ENCODE peak calls at places on chromosome 15, in six cellular contexts. H is fibroblast of pulmonary artery, E is GM23338, A is endothelial cell, J is activated B cell treated with CpG ODN at 0.5 μM for 24 hours, N is AG04450. Q is an unnamed sample.

GRCh38 chr15:100569406-100569805 is 32.6 kb downstream of the LINS1 start:
- DNase-seq in H (no peak), E (no peak), A (no peak), J (no peak), N (peak; percentile 13), Q (no peak)

GRCh38 chr15:36527512-36528162 is 51.8 kb upstream of the CDIN1 start:
- DNase-seq in H (no peak), E (peak; percentile 39), A (no peak), J (no peak), N (no peak), Q (no peak)

GRCh38 chr15:73700041-73700842 is 16.1 kb downstream of the CD276 start:
- DNase-seq in H (peak; percentile 89), E (peak; percentile 90), A (peak; percentile 66), J (peak; percentile 38), N (peak; percentile 58), Q (peak; percentile 58)

GRCh38 chr15:78907577-78907976 is 34.9 kb downstream of the MORF4L1 start:
- DNase-seq in H (no peak), E (peak; percentile 90), A (peak; percentile 48), J (no peak), N (no peak), Q (no peak)

GRCh38 chr15:91357011-91357410 is 257.0 kb downstream of the SV2B start:
- DNase-seq in H (no peak), E (no peak), A (no peak), J (no peak), N (no peak), Q (no peak)

GRCh38 chr15:63698731-63699130 is 101.5 kb downstream of the FBXL22 start:
- DNase-seq in H (peak; percentile 7), E (no peak), A (no peak), J (no peak), N (no peak), Q (no peak)

GRCh38 chr15:34456658-34457057 is 19.1 kb upstream of the GOLGA8A start:
- DNase-seq in H (no peak), E (no peak), A (no peak), J (no peak), N (no peak), Q (no peak)

GRCh38 chr15:77497942-77498361 is 77.3 kb downstream of the HMG20A start:
- DNase-seq in H (peak; percentile 32), E (no peak), A (no peak), J (no peak), N (no peak), Q (no peak)

GRCh38 chr15:99764521-99764920 is 31.3 kb upstream of the LYSMD4 start:
- DNase-seq in H (no peak), E (no peak), A (no peak), J (no peak), N (no peak), Q (no peak)

GRCh38 chr15:90558182-90558581 is 28.5 kb downstream of the CRTC3 start:
- DNase-seq in H (no peak), E (no peak), A (no peak), J (no peak), N (no peak), Q (no peak)

GRCh38 chr15:81315452-81316203 is 8.3 kb downstream of the STARD5 start:
- DNase-seq in H (no peak), E (no peak), A (no peak), J (no peak), N (no peak), Q (peak; percentile 53)

GRCh38 chr15:59353994-59354951 is 18.4 kb downstream of the MYO1E start:
- DNase-seq in H (no peak), E (peak; percentile 94), A (no peak), J (no peak), N (no peak), Q (no peak)

GRCh38 chr15:32682569-32682968 is 35.2 kb upstream of the GREM1 start:
- DNase-seq in H (peak; percentile 96), E (no peak), A (no peak), J (no peak), N (peak; percentile 82), Q (no peak)

GRCh38 chr15:60373745-60374144 is 24.0 kb downstream of the ANXA2 start:
- DNase-seq in H (no peak), E (no peak), A (no peak), J (no peak), N (no peak), Q (no peak)

GRCh38 chr15:52291204-52291603 is 4.4 kb downstream of the MYO5C start:
- DNase-seq in H (no peak), E (no peak), A (no peak), J (no peak), N (no peak), Q (no peak)

GRCh38 chr15:39582977-39583585 is 2.2 kb downstream of the THBS1 start:
- DNase-seq in H (no peak), E (no peak), A (no peak), J (no peak), N (no peak), Q (no peak)

GRCh38 chr15:80093854-80094418 is 34.5 kb downstream of the ZFAND6 start:
- DNase-seq in H (peak; percentile 49), E (peak; percentile 41), A (no peak), J (no peak), N (no peak), Q (no peak)

GRCh38 chr15:57509965-57510364 is 81.7 kb upstream of the MYZAP start:
- DNase-seq in H (peak; percentile 15), E (no peak), A (no peak), J (no peak), N (no peak), Q (no peak)

GRCh38 chr15:69469467-69470191 is 17.0 kb downstream of the RPLP1 start:
- DNase-seq in H (no peak), E (no peak), A (no peak), J (no peak), N (no peak), Q (no peak)

GRCh38 chr15:70199601-70200000 is 101.9 kb upstream of the TLE3 start:
- DNase-seq in H (no peak), E (no peak), A (no peak), J (no peak), N (no peak), Q (no peak)

GRCh38 chr15:57118013-57118799 is 199.8 kb downstream of the TCF12 start:
- DNase-seq in H (peak; percentile 48), E (peak; percentile 42), A (no peak), J (no peak), N (no peak), Q (no peak)

GRCh38 chr15:100716456-100717085 is 114.2 kb downstream of the ASB7 start:
- DNase-seq in H (no peak), E (no peak), A (no peak), J (no peak), N (no peak), Q (no peak)

GRCh38 chr15:78012643-78013077 is 64.9 kb downstream of the TBC1D2B start:
- DNase-seq in H (no peak), E (no peak), A (no peak), J (no peak), N (no peak), Q (no peak)

GRCh38 chr15:68586274-68586961 is 7.6 kb downstream of the CORO2B start:
- DNase-seq in H (peak; percentile 66), E (no peak), A (no peak), J (no peak), N (no peak), Q (no peak)

GRCh38 chr15:57618325-57618724 is 26.6 kb downstream of the MYZAP start:
- DNase-seq in H (no peak), E (no peak), A (no peak), J (no peak), N (no peak), Q (no peak)

GRCh38 chr15:31930967-31931366 is 99.3 kb upstream of the CHRNA7 start:
- DNase-seq in H (no peak), E (no peak), A (no peak), J (no peak), N (no peak), Q (no peak)

GRCh38 chr15:35827156-35827555 is 281.2 kb upstream of the DPH6 start:
- DNase-seq in H (peak; percentile 18), E (no peak), A (no peak), J (no peak), N (no peak), Q (no peak)

DNA sequence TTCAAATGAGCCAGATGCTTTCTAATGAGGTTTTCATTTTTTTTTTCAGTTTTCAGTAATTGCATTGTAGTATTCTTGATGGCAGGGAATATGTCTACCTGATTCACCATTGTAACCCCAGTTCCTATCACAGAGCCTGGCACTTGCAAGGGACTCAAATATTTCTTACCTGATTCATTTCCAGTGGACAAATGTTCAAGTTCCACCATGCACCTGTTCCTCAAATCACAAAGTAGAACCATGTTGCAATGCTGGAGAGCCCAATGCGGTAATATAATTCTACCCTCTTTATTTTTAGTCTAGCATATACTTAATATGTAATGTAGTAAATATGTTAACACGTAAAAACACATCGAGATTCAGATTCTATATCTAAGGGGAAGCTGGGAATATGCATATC is 722.6 kb downstream of the AGBL1 start:
- DNase-seq in H (no peak), E (no peak), A (no peak), J (no peak), N (no peak), Q (no peak)
- TF ChIP-seq CTCF in H (no peak), E (no peak), A (no peak), J (no peak), N (no peak), Q (no peak)

DNA sequence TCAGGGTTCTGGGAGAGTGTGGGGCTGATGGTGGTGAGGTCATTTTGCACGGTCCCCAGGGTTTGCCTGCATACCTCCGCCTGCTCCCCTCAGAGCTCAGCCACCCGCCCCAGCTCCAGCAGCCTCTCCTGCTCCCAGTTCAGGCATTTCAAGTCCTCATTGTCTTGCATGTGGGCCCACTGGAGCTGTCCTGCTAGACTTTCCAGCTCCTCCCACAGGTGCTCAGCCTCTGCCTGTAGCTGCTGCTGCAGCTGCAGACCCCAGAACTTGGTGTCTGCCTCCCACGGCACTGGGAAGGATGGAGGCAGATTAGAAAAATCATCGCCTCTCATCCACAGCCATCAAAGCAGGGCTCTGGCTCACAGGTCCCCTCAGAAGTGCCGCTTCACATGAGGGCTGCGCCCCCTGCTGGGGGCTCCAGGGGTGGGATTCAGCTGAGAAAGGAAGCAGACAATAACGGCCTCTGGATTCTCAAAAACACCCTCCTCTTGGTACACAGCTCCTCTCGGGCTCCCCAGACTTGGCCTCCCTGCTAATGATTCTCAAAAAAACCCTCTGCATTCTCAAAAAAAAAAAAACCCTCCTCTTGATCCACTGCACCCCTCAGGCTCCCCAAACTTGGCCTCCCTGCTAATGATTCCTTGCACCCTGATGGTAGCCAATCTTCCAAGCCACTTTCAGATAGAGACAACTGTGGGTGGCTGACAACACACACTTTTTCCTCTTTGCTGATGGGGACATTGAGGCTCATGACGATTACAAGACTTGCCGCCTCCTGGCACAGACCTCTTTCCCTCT is 89.3 kb upstream of the C2CD4B start:
- DNase-seq in H (peak; percentile 80), E (peak; percentile 89), A (peak; percentile 90), J (no peak), N (peak; percentile 10), Q (no peak)
- TF ChIP-seq CTCF in H (peak; percentile 95), E (peak; percentile 82), A (peak; percentile 86), J (no peak), N (peak; percentile 85), Q (peak; percentile 64)

GRCh38 chr15:89299896-89300295 is 34.7 kb downstream of the POLG start:
- DNase-seq in H (peak; percentile 71), E (no peak), A (no peak), J (no peak), N (peak; percentile 13), Q (no peak)
- TF ChIP-seq CTCF in H (peak; percentile 43), E (no peak), A (no peak), J (no peak), N (peak; percentile 45), Q (no peak)

DNA sequence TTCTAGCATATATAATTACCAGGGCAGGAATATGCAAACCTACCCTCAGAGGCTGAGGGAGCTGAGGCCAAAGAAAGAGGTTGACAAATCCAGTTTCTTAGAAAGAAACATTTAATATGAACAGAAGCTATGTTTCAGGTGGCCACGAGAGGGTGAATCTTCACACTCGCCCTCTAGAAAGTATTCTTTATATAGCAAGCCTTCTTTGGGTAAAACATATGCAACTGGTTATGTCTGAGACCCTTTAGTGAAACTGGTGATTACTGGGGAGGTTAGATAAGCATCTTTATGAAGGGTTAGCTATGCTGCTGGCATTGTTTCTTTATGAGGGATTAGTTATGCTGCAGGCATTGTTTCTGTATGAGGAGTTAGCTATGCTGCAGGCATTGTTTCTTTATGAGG is 50.7 kb upstream of the GOLGA6L2 start:
- DNase-seq in H (no peak), E (peak; percentile 44), A (peak; percentile 16), J (no peak), N (no peak), Q (no peak)
- TF ChIP-seq CTCF in H (peak; percentile 6), E (peak; percentile 43), A (peak; percentile 55), J (no peak), N (peak; percentile 35), Q (no peak)